ENCODE peak calls at places on chromosomes 1 and 21, in ten cellular contexts. V is AG04450; T is CD8-positive, alpha-beta T cell; D is progenitor cell of endocrine pancreas; O is GM19239; W is RWPE1; H is ELF-1; I is NCI-H1694; P is stimulated activated CD4-positive, alpha-beta T cell treated with anti-CD3 and anti-CD28 coated beads, Interleukin-2, amount 100 ng/mL, for 24 hours; L is activated CD4-positive, alpha-beta T cell treated with anti-CD3 and anti-CD28 coated beads for 4 hours. F is an unnamed sample.

GRCh38 chr1:188402986-188403385 is 1574.2 kb downstream of the PLA2G4A start:
- DNase-seq in V (no peak), T (no peak), D (no peak), O (no peak), W (no peak), H (no peak), I (no peak), P (no peak), L (no peak), F (no peak)

GRCh38 chr1:113255728-113256347 is 134.5 kb upstream of the MAGI3 start:
- DNase-seq in V (no peak), T (no peak), D (no peak), O (no peak), W (no peak), H (peak), I (no peak), P (no peak), L (no peak), F (no peak)

GRCh38 chr1:229203991-229204632 is 66.8 kb upstream of the RAB4A start:
- DNase-seq in V (no peak), T (no peak), D (no peak), O (no peak), W (no peak), H (peak), I (no peak), P (no peak), L (no peak), F (no peak)

GRCh38 chr1:150008699-150009098 is 1.8 kb downstream of the OTUD7B start:
- DNase-seq in V (no peak), T (no peak), D (no peak), O (no peak), W (no peak), H (no peak), I (no peak), P (no peak), L (no peak), F (no peak)

GRCh38 chr1:9302745-9303524 is 10.2 kb downstream of the SPSB1 start:
- DNase-seq in V (peak), T (no peak), D (no peak), O (no peak), W (peak), H (peak), I (no peak), P (no peak), L (no peak), F (no peak)

GRCh38 chr1:8152731-8153702 is 126.9 kb upstream of the ERRFI1 start:
- DNase-seq in V (no peak), T (peak), D (no peak), O (no peak), W (no peak), H (no peak), I (no peak), P (peak), L (peak), F (no peak)

GRCh38 chr21:16945580-16945979 is 567.3 kb upstream of the CXADR start:
- DNase-seq in V (no peak), T (no peak), D (no peak), O (no peak), W (no peak), H (no peak), I (no peak), P (no peak), L (no peak), F (peak)

GRCh38 chr1:8015809-8016165 is 10.3 kb downstream of the ERRFI1 start:
- DNase-seq in V (no peak), T (no peak), D (no peak), O (no peak), W (no peak), H (no peak), I (no peak), P (no peak), L (no peak), F (peak)

GRCh38 chr1:199040076-199040475 is 401.2 kb downstream of the PTPRC start:
- DNase-seq in V (no peak), T (no peak), D (no peak), O (no peak), W (no peak), H (no peak), I (no peak), P (no peak), L (no peak), F (no peak)

GRCh38 chr1:229880271-229881170 is 186.5 kb upstream of the GALNT2 start:
- DNase-seq in V (no peak), T (no peak), D (no peak), O (no peak), W (no peak), H (no peak), I (no peak), P (no peak), L (no peak), F (no peak)

GRCh38 chr1:10237157-10237539 is 26.8 kb downstream of the KIF1B start:
- DNase-seq in V (no peak), T (no peak), D (no peak), O (no peak), W (no peak), H (no peak), I (no peak), P (no peak), L (no peak), F (no peak)

GRCh38 chr1:30798389-30798951 is 40.9 kb upstream of the LAPTM5 start:
- DNase-seq in V (no peak), T (no peak), D (no peak), O (no peak), W (no peak), H (no peak), I (no peak), P (no peak), L (no peak), F (no peak)

GRCh38 chr1:10402729-10403274 is 3.9 kb downstream of the PGD start:
- DNase-seq in V (peak), T (no peak), D (no peak), O (no peak), W (no peak), H (no peak), I (no peak), P (no peak), L (no peak), F (no peak)

GRCh38 chr1:13577846-13578245 is 5.8 kb upstream of the PDPN start:
- DNase-seq in V (no peak), T (no peak), D (no peak), O (no peak), W (no peak), H (no peak), I (no peak), P (no peak), L (no peak), F (no peak)

GRCh38 chr1:169529068-169529642 is 43.4 kb upstream of the SLC19A2 start:
- DNase-seq in V (no peak), T (no peak), D (peak), O (no peak), W (peak), H (peak), I (no peak), P (no peak), L (no peak), F (no peak)

GRCh38 chr21:42140196-42140934 is 69.2 kb downstream of the UMODL1 start:
- DNase-seq in V (no peak), T (no peak), D (no peak), O (no peak), W (no peak), H (no peak), I (no peak), P (no peak), L (no peak), F (no peak)

GRCh38 chr1:119602169-119602568 is 45.9 kb downstream of the ZNF697 start:
- DNase-seq in V (no peak), T (no peak), D (no peak), O (no peak), W (no peak), H (no peak), I (no peak), P (no peak), L (no peak), F (no peak)